ENCODE peak calls at places on chromosomes 13 and 19, in five cellular contexts. L is IMR-90, U is PC-9, H is brain microvascular endothelial cell, F is fibroblast of the aortic adventitia. O is an unnamed sample.

GRCh38 chr13:83780201-83780600 is 102.1 kb downstream of the SLITRK1 start:
- DNase-seq in L (peak), U (no peak), H (peak), F (peak), O (peak)

GRCh38 chr13:57988276-57988675 is 356.7 kb downstream of the PCDH17 start:
- DNase-seq in L (no peak), U (no peak), H (no peak), F (no peak), O (no peak)

GRCh38 chr13:99506632-99507031 is 5.4 kb downstream of the TM9SF2 start:
- DNase-seq in L (no peak), U (no peak), H (no peak), F (no peak), O (no peak)

GRCh38 chr13:24013189-24013588 is 115.9 kb upstream of the C1QTNF9B start:
- DNase-seq in L (no peak), U (no peak), H (no peak), F (no peak), O (no peak)

GRCh38 chr13:35785563-35786327 is 309.3 kb upstream of the MAB21L1 start:
- DNase-seq in L (no peak), U (no peak), H (no peak), F (no peak), O (no peak)

GRCh38 chr13:46010148-46010547 is 42.4 kb downstream of the ZC3H13 start:
- DNase-seq in L (no peak), U (no peak), H (no peak), F (peak), O (no peak)

GRCh38 chr13:63901630-63902029 is 2486.0 kb upstream of the PCDH20 start:
- DNase-seq in L (no peak), U (no peak), H (no peak), F (no peak), O (no peak)

GRCh38 chr19:42275517-42275916 is 6.5 kb downstream of the CIC start:
- DNase-seq in L (no peak), U (no peak), H (no peak), F (no peak), O (no peak)

GRCh38 chr13:21767032-21767431 is 96.2 kb downstream of the FGF9 start:
- DNase-seq in L (no peak), U (no peak), H (no peak), F (no peak), O (no peak)

GRCh38 chr19:46990998-46991676 is 28.5 kb upstream of the NPAS1 start:
- DNase-seq in L (peak), U (peak), H (peak), F (peak), O (peak)

GRCh38 chr19:11949201-11949600 is 15.6 kb upstream of the ZNF763 start:
- DNase-seq in L (peak), U (no peak), H (no peak), F (no peak), O (no peak)

GRCh38 chr19:4522291-4523002 is 4.2 kb upstream of the PLIN4 start:
- DNase-seq in L (no peak), U (no peak), H (no peak), F (no peak), O (no peak)

GRCh38 chr19:32168111-32168510 is 177.3 kb upstream of the ZNF507 start:
- DNase-seq in L (no peak), U (no peak), H (no peak), F (no peak), O (no peak)

GRCh38 chr13:95834134-95834765 is 157.3 kb downstream of the DNAJC3 start:
- DNase-seq in L (peak), U (peak), H (peak), F (peak), O (peak)

GRCh38 chr13:98279473-98280175 is 102.6 kb upstream of the RNF113B start:
- DNase-seq in L (no peak), U (no peak), H (no peak), F (no peak), O (no peak)

GRCh38 chr13:99501952-99502310 is 659 bp downstream of the TM9SF2 start:
- DNase-seq in L (peak), U (no peak), H (peak), F (peak), O (no peak)

GRCh38 chr19:1889907-1890306 is 4.6 kb upstream of the ABHD17A start:
- DNase-seq in L (no peak), U (no peak), H (no peak), F (no peak), O (no peak)

GRCh38 chr13:50267917-50268316 is 252.7 kb downstream of the KCNRG start:
- DNase-seq in L (no peak), U (peak), H (no peak), F (no peak), O (no peak)

GRCh38 chr13:50274181-50274580 is 258.9 kb downstream of the KCNRG start:
- DNase-seq in L (no peak), U (no peak), H (no peak), F (no peak), O (no peak)

DNA sequence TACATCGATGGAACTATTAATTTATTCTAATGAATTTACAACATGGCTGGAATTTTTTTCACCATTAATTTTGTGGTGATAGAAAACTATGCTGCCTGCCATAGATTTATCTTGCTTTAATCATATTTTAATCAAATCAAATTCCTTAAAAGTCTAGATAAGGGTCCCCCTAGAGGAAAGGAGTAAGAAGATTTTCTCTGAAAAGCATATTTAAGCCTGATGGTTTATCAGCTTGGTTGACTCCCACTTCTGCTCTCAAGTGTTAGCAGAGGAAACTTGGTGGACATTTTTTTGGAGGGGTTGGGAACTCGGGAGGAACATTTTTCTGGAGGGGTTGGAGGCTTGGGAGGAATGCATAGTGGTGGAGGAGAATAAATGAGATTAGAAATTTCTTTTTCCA is 253.3 kb downstream of the KCNRG start:
- DNase-seq in L (peak), U (no peak), H (no peak), F (peak), O (no peak)
- TF ChIP-seq CTCF in L (peak), U (peak), H (no peak), F (peak), O (peak)

GRCh38 chr19:10568444-10568825 is 344 bp downstream of the CDKN2D start:
- DNase-seq in L (no peak), U (no peak), H (no peak), F (no peak), O (no peak)

GRCh38 chr19:10566408-10566657 is 523 bp upstream of the KRI1 start:
- DNase-seq in L (no peak), U (no peak), H (no peak), F (no peak), O (no peak)

GRCh38 chr19:10566658-10567410 is 1.0 kb upstream of the KRI1 start:
- DNase-seq in L (no peak), U (no peak), H (no peak), F (no peak), O (no peak)

GRCh38 chr19:10567696-10568443 is 909 bp downstream of the CDKN2D start:
- DNase-seq in L (no peak), U (no peak), H (no peak), F (no peak), O (no peak)

GRCh38 chr19:10568826-10569651 is at the start of gene CDKN2D:
- DNase-seq in L (peak), U (peak), H (peak), F (peak), O (peak)
- TF ChIP-seq CTCF in L (no peak), U (peak), H (no peak), F (no peak), O (peak)

GRCh38 chr19:14383898-14384669 is 2.8 kb downstream of the ADGRE5 start:
- DNase-seq in L (peak), U (no peak), H (peak), F (peak), O (peak)

GRCh38 chr19:14381689-14382474 is 638 bp downstream of the ADGRE5 start:
- DNase-seq in L (peak), U (peak), H (peak), F (peak), O (peak)

GRCh38 chr19:14385492-14385891 is 4.2 kb downstream of the ADGRE5 start:
- DNase-seq in L (no peak), U (no peak), H (no peak), F (no peak), O (no peak)

GRCh38 chr19:14378890-14379289 is 2.4 kb upstream of the ADGRE5 start:
- DNase-seq in L (no peak), U (no peak), H (no peak), F (no peak), O (no peak)

GRCh38 chr19:14383556-14383897 is 2.3 kb downstream of the ADGRE5 start:
- DNase-seq in L (peak), U (no peak), H (no peak), F (peak), O (no peak)
- TF ChIP-seq CTCF in L (peak), U (no peak), H (no peak), F (no peak), O (no peak)

GRCh38 chr13:29707876-29708543 is 112.5 kb upstream of the SLC7A1 start:
- DNase-seq in L (peak), U (no peak), H (peak), F (peak), O (peak)
- TF ChIP-seq CTCF in L (peak), U (peak), H (peak), F (peak), O (peak)

GRCh38 chr19:6766357-6767080 is 716 bp downstream of the SH2D3A start:
- DNase-seq in L (no peak), U (no peak), H (no peak), F (no peak), O (no peak)
- TF ChIP-seq CTCF in L (no peak), U (no peak), H (no peak), F (no peak), O (no peak)

DNA sequence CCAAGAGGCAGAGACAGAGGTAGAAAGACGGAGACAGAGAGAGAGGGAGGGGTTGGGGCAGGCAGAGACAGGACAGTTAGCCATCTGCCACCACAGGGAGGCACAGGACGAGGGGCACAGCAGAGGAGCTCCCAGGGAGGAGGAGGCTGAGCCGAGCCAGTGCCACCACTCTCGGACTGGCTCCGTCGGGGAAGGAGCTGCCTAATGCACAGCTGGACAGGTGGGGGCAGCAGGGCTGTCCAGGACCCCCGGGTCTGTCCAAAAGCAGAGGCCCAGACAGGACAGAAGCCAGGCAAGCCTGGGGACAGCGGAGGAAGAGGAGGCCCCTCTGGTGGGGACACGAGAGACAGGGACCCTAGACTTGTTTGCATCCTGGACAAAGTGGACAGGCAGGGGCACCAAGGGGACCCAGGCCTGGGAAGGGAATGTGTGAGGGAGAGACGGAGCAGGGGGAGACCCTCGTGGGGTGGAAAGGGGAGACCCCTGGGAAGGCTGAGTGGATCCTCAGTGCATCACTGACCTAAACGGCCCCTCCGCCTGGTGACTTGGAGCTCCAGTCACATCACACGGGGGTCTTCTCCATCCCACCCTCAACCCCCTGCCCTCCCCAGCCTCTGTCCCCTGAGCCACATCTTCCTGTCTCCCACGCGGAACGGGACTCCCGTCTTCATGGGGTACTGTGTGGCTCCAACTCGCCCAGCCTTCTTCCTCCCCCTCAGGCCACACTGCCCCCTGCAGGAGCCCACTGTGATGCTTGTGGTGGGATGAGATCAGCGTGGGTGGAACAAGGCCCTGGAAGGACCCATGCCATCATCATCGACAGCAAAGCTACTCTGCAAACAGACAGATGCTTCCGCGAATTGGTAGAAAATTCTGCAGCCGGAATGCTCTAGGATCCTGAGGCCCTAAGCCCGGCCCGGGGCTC is 889 bp downstream of the F10 start:
- DNase-seq in L (no peak), U (no peak), H (no peak), F (peak), O (no peak)
- TF ChIP-seq CTCF in L (peak), U (peak), H (peak), F (peak), O (peak)

O was measured in HFFc6.